ENCODE peak calls at places on chromosomes 11 and 22, in seven cellular contexts. B is stimulated activated CD4-positive, alpha-beta T cell treated with anti-CD3 and anti-CD28 coated beads, Interleukin-1b, Interleukin-23, amount 100 ng/mL, for 4 hours; L is fibroblast of lung; N is neuronal stem cell; M is cardiac fibroblast; Y is EH; T is NCI-H460. A is an unnamed sample.

GRCh38 chr22:44814266-44815098 is 62.1 kb downstream of the ARHGAP8 start:
- DNase-seq in Y (no peak), M (no peak), T (no peak), L (no peak), B (no peak), N (no peak), A (no peak)

GRCh38 chr22:43133401-43133800 is 9.8 kb downstream of the MCAT start:
- DNase-seq in Y (no peak), L (no peak), N (no peak), T (no peak), M (no peak), B (no peak), A (no peak)

GRCh38 chr11:6219359-6219758 is 14.0 kb downstream of the C11orf42 start:
- DNase-seq in N (no peak), B (no peak), Y (peak; percentile 95), T (no peak), L (peak; percentile 87), M (peak; percentile 89), A (peak; percentile 95)

GRCh38 chr11:2148253-2149000 is 9.2 kb upstream of the IGF2 start:
- DNase-seq in M (no peak), Y (no peak), N (no peak), L (no peak), T (no peak), B (no peak), A (no peak)

GRCh38 chr11:67398661-67399563 is 2.7 kb downstream of the PPP1CA start:
- DNase-seq in T (no peak), M (no peak), B (no peak), Y (no peak), L (no peak), N (no peak), A (no peak)

GRCh38 chr22:22558972-22559603 is at the start of gene PRAME:
- DNase-seq in B (peak; percentile 39), T (peak; percentile 81), N (peak; percentile 12), L (peak; percentile 22), M (peak; percentile 27), Y (peak; percentile 29), A (peak; percentile 39)

GRCh38 chr22:49368221-49368975 is 459.3 kb downstream of the BRD1 start:
- DNase-seq in M (no peak), T (no peak), B (no peak), L (no peak), N (no peak), Y (no peak), A (no peak)

GRCh38 chr22:43867839-43868652 is 5.7 kb upstream of the SULT4A1 start:
- DNase-seq in N (peak; percentile 84), T (peak; percentile 49), M (peak; percentile 57), Y (peak; percentile 75), L (peak; percentile 70), B (no peak), A (peak; percentile 66)

GRCh38 chr11:63670738-63671321 is 346 bp downstream of the ATL3 start:
- DNase-seq in Y (no peak), B (no peak), M (peak; percentile 55), N (no peak), L (no peak), T (peak; percentile 56), A (peak; percentile 58)

GRCh38 chr22:19066531-19067271 is 55.5 kb downstream of the DGCR2 start:
- DNase-seq in T (no peak), B (no peak), N (no peak), Y (peak; percentile 82), L (peak; percentile 58), M (peak; percentile 52), A (peak; percentile 62)

GRCh38 chr11:118699508-118700220 is 20.2 kb upstream of the TREH start:
- DNase-seq in L (no peak), Y (no peak), N (no peak), B (no peak), T (no peak), M (no peak), A (no peak)

GRCh38 chr11:108293229-108293628 is 70.4 kb downstream of the ATM start:
- DNase-seq in T (no peak), Y (no peak), B (no peak), L (no peak), M (no peak), N (no peak), A (no peak)

GRCh38 chr22:27331526-27332281 is 469.9 kb downstream of the MN1 start:
- DNase-seq in N (no peak), T (peak; percentile 60), B (no peak), M (peak; percentile 88), Y (peak; percentile 11), L (peak; percentile 47), A (peak; percentile 39)

GRCh38 chr22:25494774-25495173 is 69.7 kb upstream of the GRK3 start:
- DNase-seq in T (no peak), N (no peak), Y (no peak), B (no peak), L (no peak), M (no peak), A (no peak)

GRCh38 chr11:57638005-57638760 is 11.5 kb downstream of the YPEL4 start:
- DNase-seq in B (no peak), T (peak; percentile 81), L (peak; percentile 84), Y (peak; percentile 92), M (peak; percentile 88), N (peak; percentile 93), A (peak; percentile 87)

GRCh38 chr11:19919050-19919561 is 206.5 kb downstream of the NAV2 start:
- DNase-seq in N (no peak), L (peak; percentile 96), Y (peak; percentile 99), T (no peak), M (peak; percentile 94), B (no peak), A (peak; percentile 98)

GRCh38 chr22:40213478-40213877 is 35.8 kb downstream of the TNRC6B start:
- DNase-seq in M (no peak), N (no peak), L (no peak), B (no peak), Y (no peak), T (no peak), A (no peak)

GRCh38 chr11:132704796-132705375 is 827.4 kb downstream of the OPCML start:
- DNase-seq in T (no peak), M (no peak), L (no peak), B (no peak), Y (no peak), N (no peak), A (no peak)

GRCh38 chr11:117933930-117934329 is 4.7 kb upstream of the TMPRSS13 start:
- DNase-seq in Y (no peak), B (no peak), N (no peak), L (no peak), M (no peak), T (no peak), A (no peak)

GRCh38 chr11:128496684-128497056 is 90.7 kb downstream of the ETS1 start:
- DNase-seq in L (no peak), N (no peak), T (peak; percentile 41), B (no peak), Y (no peak), M (no peak), A (no peak)

GRCh38 chr22:36334838-36335603 is 52.7 kb downstream of the MYH9 start:
- DNase-seq in L (peak; percentile 64), B (no peak), Y (peak; percentile 92), M (peak; percentile 62), T (no peak), N (no peak), A (no peak)

GRCh38 chr22:32531955-32532818 is 57.6 kb downstream of the FBXO7 start:
- DNase-seq in B (no peak), Y (peak; percentile 96), N (peak; percentile 18), M (peak; percentile 84), T (no peak), L (peak; percentile 92), A (peak; percentile 75)

GRCh38 chr11:119284344-119285157 is 32.4 kb downstream of the MCAM start:
- DNase-seq in L (peak; percentile 63), Y (peak; percentile 57), T (peak; percentile 27), N (no peak), M (peak; percentile 67), B (no peak), A (peak; percentile 57)

GRCh38 chr11:134660416-134660815 is 248.4 kb upstream of the B3GAT1 start:
- DNase-seq in N (no peak), T (no peak), Y (no peak), L (no peak), M (no peak), B (no peak), A (no peak)

GRCh38 chr11:15170698-15171097 is 56.0 kb downstream of the INSC start:
- DNase-seq in N (no peak), M (no peak), Y (no peak), L (no peak), T (no peak), B (no peak), A (no peak)

GRCh38 chr11:15845261-15845660 is 511.1 kb downstream of the SOX6 start:
- DNase-seq in L (no peak), T (no peak), N (peak; percentile 82), Y (no peak), B (no peak), M (no peak), A (no peak)

GRCh38 chr11:102267602-102268001 is 49.7 kb upstream of the BIRC3 start:
- DNase-seq in T (no peak), M (no peak), N (no peak), B (no peak), L (peak; percentile 68), Y (peak; percentile 84), A (peak; percentile 77)

GRCh38 chr11:112780351-112781043 is 180.7 kb upstream of the NCAM1 start:
- DNase-seq in M (peak; percentile 63), B (no peak), Y (no peak), T (no peak), N (no peak), L (no peak), A (peak; percentile 36)

GRCh38 chr22:17769013-17769715 is 5.1 kb downstream of the BID start:
- DNase-seq in Y (no peak), L (no peak), B (no peak), T (no peak), N (no peak), M (no peak), A (no peak)

GRCh38 chr11:65973439-65974110 is 12.0 kb downstream of the SART1 start:
- DNase-seq in L (peak; percentile 22), Y (peak; percentile 28), M (no peak), T (no peak), B (no peak), N (no peak), A (peak; percentile 50)

GRCh38 chr11:101775033-101775432 is 139.8 kb upstream of the CEP126 start:
- DNase-seq in T (no peak), M (no peak), N (no peak), B (no peak), L (peak; percentile 53), Y (no peak), A (no peak)

GRCh38 chr11:61551630-61552029 is 29.2 kb downstream of the SYT7 start:
- DNase-seq in Y (peak; percentile 40), T (peak; percentile 15), N (no peak), B (no peak), L (peak; percentile 67), M (peak; percentile 63), A (peak; percentile 54)

GRCh38 chr11:34313099-34313517 is 44.7 kb downstream of the ABTB2 start:
- DNase-seq in L (no peak), Y (peak; percentile 4), N (no peak), M (no peak), T (no peak), B (no peak), A (no peak)

GRCh38 chr22:19691721-19692341 is 22.5 kb upstream of the SEPTIN5 start:
- DNase-seq in N (no peak), L (peak; percentile 51), T (peak; percentile 65), M (peak; percentile 37), B (no peak), Y (peak; percentile 74), A (peak; percentile 44)

GRCh38 chr11:4960877-4961276 is 5.4 kb upstream of the OR51A2 start:
- DNase-seq in B (no peak), N (no peak), Y (no peak), M (no peak), L (no peak), T (no peak), A (peak; percentile 3)

GRCh38 chr11:41201156-41201555 is 258.3 kb downstream of the LRRC4C start:
- DNase-seq in B (no peak), M (peak; percentile 3), N (peak; percentile 49), Y (peak; percentile 6), T (peak; percentile 48), L (peak; percentile 28), A (peak; percentile 67)

GRCh38 chr22:41596776-41597634 is 7.4 kb upstream of the PMM1 start:
- DNase-seq in B (no peak), M (peak; percentile 68), L (peak; percentile 60), T (peak; percentile 44), N (peak; percentile 29), Y (peak; percentile 63), A (peak; percentile 58)

GRCh38 chr11:8017894-8018741 is 31.0 kb downstream of the EIF3F start:
- DNase-seq in M (peak; percentile 17), T (no peak), L (peak; percentile 20), N (no peak), B (no peak), Y (peak; percentile 52), A (no peak)

A was measured in MCF 10A.